ENCODE peak calls at places on chromosomes 1 and 21, in eight cellular contexts. P is heart right ventricle, H is thoracic aorta, W is kidney epithelial cell, F is testis, C is Peyer's patch, Q is heart left ventricle, O is cardiac muscle cell. D is an unnamed sample.

GRCh38 chr1:23788695-23789094 is 2.2 kb upstream of the LYPLA2 start:
- DNase-seq in P (no peak), H (no peak), W (no peak), F (no peak), C (no peak), Q (no peak), O (no peak), D (no peak)

GRCh38 chr1:225578247-225578646 is 74.7 kb downstream of the ENAH start:
- DNase-seq in P (no peak), H (no peak), W (no peak), F (no peak), C (no peak), Q (no peak), O (no peak), D (no peak)

GRCh38 chr1:186930248-186930647 is 101.5 kb downstream of the PLA2G4A start:
- DNase-seq in P (no peak), H (no peak), W (no peak), F (no peak), C (no peak), Q (no peak), O (no peak), D (no peak)

GRCh38 chr1:170267317-170267716 is 121.6 kb downstream of the NTMT2 start:
- DNase-seq in P (no peak), H (no peak), W (no peak), F (no peak), C (no peak), Q (no peak), O (peak), D (no peak)

GRCh38 chr1:108590947-108591346 is 31.0 kb downstream of the EEIG2 start:
- DNase-seq in P (no peak), H (no peak), W (peak), F (no peak), C (no peak), Q (peak), O (peak), D (peak)

GRCh38 chr1:82377201-82377884 is 576.6 kb downstream of the ADGRL2 start:
- DNase-seq in P (no peak), H (no peak), W (peak), F (no peak), C (no peak), Q (no peak), O (no peak), D (peak)

GRCh38 chr1:113813218-113813617 is 942 bp upstream of the RSBN1 start:
- DNase-seq in P (no peak), H (no peak), W (no peak), F (no peak), C (no peak), Q (no peak), O (no peak), D (no peak)

GRCh38 chr1:39540504-39541031 is 36.0 kb downstream of the PABPC4 start:
- DNase-seq in P (peak), H (peak), W (no peak), F (peak), C (no peak), Q (peak), O (peak), D (no peak)

GRCh38 chr21:34878501-34878900 is 170.6 kb downstream of the RUNX1 start:
- DNase-seq in P (no peak), H (no peak), W (no peak), F (no peak), C (no peak), Q (no peak), O (no peak), D (no peak)

GRCh38 chr1:53371121-53371666 is 43.3 kb upstream of the LRP8 start:
- DNase-seq in P (no peak), H (no peak), W (no peak), F (peak), C (peak), Q (no peak), O (no peak), D (no peak)

GRCh38 chr1:42737257-42737656 is 2.8 kb downstream of the CLDN19 start:
- DNase-seq in P (no peak), H (no peak), W (no peak), F (no peak), C (peak), Q (no peak), O (no peak), D (no peak)

GRCh38 chr1:103576065-103576464 is 4.7 kb downstream of the AMY2B start:
- DNase-seq in P (no peak), H (no peak), W (no peak), F (no peak), C (no peak), Q (no peak), O (no peak), D (no peak)

GRCh38 chr1:47325530-47325929 is 8.1 kb upstream of the CMPK1 start:
- DNase-seq in P (no peak), H (no peak), W (peak), F (no peak), C (no peak), Q (no peak), O (no peak), D (no peak)

GRCh38 chr1:177928194-177928593 is 41.7 kb downstream of the SEC16B start:
- DNase-seq in P (no peak), H (no peak), W (no peak), F (no peak), C (no peak), Q (no peak), O (no peak), D (no peak)

GRCh38 chr1:203671047-203671446 is 44.4 kb downstream of the ATP2B4 start:
- DNase-seq in P (no peak), H (no peak), W (no peak), F (no peak), C (no peak), Q (no peak), O (no peak), D (no peak)

GRCh38 chr1:94759188-94759587 is 61.0 kb upstream of the SLC44A3 start:
- DNase-seq in P (no peak), H (no peak), W (no peak), F (no peak), C (no peak), Q (no peak), O (no peak), D (no peak)

GRCh38 chr1:97668945-97669344 is 251.9 kb downstream of the DPYD start:
- DNase-seq in P (no peak), H (no peak), W (no peak), F (no peak), C (no peak), Q (no peak), O (peak), D (peak)

GRCh38 chr1:2354511-2355407 is 36.6 kb downstream of the MORN1 start:
- DNase-seq in P (no peak), H (no peak), W (no peak), F (no peak), C (no peak), Q (no peak), O (no peak), D (no peak)

GRCh38 chr21:29678616-29679015 is 261.2 kb downstream of the GRIK1 start:
- DNase-seq in P (no peak), H (no peak), W (no peak), F (no peak), C (no peak), Q (no peak), O (peak), D (no peak)

GRCh38 chr1:12143631-12144155 is 23.1 kb upstream of the TNFRSF1B start:
- DNase-seq in P (peak), H (peak), W (no peak), F (peak), C (peak), Q (peak), O (peak), D (peak)

GRCh38 chr21:38327984-38328383 is 71.2 kb downstream of the KCNJ15 start:
- DNase-seq in P (no peak), H (no peak), W (no peak), F (no peak), C (no peak), Q (no peak), O (no peak), D (no peak)

GRCh38 chr21:32348604-32349332 is 44.0 kb downstream of the URB1 start:
- DNase-seq in P (no peak), H (no peak), W (no peak), F (no peak), C (no peak), Q (no peak), O (no peak), D (no peak)

GRCh38 chr1:188782220-188782841 is 1695.3 kb downstream of the BRINP3 start:
- DNase-seq in P (no peak), H (no peak), W (peak), F (peak), C (no peak), Q (no peak), O (peak), D (peak)

DNA sequence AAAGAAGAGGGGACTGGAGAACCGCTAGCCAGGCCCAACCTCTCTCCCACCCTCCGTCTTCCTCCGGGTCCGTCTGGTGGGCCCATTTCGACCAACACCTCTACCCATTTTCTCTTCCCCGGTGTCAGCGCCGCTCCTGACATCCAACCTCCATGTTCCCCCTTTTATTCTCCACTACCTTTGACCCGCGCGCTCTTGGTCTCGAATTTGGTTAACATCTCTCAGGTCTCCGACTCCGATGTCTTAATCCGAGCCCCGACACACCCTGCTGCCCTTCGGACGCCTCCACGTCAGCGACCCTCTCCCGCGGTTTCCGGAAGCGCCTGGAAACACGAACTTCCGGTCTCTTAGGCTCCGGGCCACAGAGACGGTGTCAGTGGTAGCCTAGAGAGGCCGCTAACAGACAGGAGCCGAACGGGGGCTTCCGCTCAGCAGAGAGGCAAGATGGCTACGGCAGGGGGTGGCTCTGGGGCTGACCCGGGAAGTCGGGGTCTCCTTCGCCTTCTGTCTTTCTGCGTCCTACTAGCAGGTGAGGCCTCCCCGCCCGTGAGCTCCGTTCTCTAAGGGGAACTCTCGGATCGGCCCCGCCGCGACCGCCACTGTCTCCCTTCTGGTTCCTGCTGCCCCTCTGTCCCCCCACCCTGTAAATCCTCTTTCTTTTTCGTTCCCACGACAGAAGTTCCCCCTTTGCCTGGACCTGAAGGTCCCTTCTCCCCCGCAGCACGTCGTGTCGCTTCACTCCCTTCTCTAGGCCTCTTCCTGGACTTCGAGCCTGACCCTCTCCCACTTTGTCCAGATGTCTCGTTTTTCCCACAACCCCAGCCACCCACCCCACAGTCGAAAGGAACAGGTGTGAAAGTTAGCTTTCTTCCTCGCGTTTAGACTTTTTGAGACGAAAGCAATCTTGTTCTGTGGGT is at the start of the genes COPA and NCSTN:
- DNase-seq in P (peak), H (peak), W (peak), F (peak), C (peak), Q (peak), O (peak), D (peak)
- H3K4me3 ChIP-seq in P (peak), H (peak), W (peak), F (peak), C (peak), Q (peak), O (peak), D (peak)

DNA sequence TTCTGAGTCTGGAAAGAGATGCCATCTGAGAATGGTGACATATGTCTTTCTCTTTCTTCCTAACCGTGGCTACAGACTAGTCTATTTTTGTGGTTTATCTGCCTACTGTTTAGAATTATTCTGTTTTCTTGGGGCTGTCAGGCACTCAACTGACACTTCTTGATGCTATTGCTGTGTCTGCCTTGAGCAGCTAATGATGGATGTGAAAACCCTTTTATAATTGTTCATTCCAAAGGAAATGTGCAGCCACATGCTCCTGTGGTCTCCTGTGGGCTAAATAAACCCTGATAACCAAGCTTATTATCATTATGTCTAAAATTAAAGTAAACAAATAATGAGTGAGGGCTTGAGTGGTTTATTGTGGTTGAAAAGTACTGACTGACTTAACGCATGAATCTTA is 52.7 kb upstream of the CXADR start:
- DNase-seq in P (no peak), H (no peak), W (no peak), F (no peak), C (no peak), Q (no peak), O (no peak), D (no peak)
- TF ChIP-seq CTCF in P (no peak), H (no peak), W (no peak), F (no peak), C (no peak), Q (no peak), O (no peak), D (no peak)

DNA sequence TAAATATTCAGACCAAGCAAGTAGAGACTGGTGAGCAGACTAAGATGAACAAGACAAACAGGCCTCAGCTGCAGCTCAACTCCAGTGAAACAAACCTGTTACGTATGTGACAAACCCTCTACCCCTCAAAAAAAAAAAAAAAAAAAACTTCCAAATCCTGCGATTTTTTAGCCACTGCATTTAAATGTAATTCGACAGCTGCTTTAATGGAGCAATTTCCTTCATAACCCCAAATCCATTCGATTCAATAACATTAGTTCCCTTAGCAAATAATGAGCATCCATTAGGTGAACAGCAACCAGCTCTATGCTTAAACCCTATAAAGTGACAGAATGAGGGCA is 31.1 kb downstream of the SIPA1L2 start:
- DNase-seq in P (no peak), H (no peak), W (no peak), F (no peak), C (no peak), Q (no peak), O (no peak), D (no peak)
- H3K4me3 ChIP-seq in P (no peak), H (no peak), W (no peak), F (no peak), C (no peak), Q (no peak), O (no peak), D (no peak)

DNA sequence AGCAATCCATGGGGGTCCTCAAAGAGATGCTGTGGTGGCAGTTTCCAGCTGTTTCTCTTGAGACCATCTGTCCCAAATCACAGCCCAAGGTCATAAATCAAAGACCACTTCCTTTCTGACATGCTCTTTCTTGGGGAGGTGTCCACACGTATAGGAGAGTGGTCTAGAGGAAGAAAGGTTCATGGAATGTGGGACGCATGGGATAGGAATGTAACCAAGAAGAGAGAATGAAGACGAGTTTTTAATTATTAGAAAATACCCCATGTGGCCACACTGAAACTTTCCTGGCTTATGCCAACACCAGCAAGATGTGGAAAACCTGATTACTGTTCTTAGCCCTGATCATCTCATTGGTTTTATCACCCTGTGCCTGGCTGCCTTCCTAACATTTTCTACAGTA is 124.2 kb upstream of the IFFO2 start:
- DNase-seq in P (no peak), H (no peak), W (no peak), F (no peak), C (no peak), Q (no peak), O (peak), D (no peak)
- TF ChIP-seq CTCF in P (no peak), H (no peak), W (no peak), F (no peak), C (no peak), Q (no peak), O (no peak), D (no peak)

DNA sequence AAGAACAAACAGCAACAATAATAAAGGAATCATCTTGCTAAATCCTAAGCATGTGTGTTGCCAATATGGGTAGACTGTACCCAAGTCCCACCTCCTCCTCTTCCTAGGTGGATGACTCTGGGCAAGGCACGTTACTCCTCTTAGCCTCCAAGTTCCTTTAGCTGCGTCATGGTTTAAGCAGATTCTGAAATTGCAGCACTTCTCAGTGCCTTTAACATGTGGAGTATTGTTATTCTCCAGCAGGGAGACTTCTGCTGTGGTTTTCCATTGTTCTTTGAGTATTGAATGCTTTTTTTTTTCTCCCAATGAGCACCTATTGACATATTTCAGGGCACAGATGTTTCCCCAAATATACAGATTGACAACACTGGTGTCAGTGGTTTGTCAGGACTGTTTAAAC is 15.5 kb downstream of the ARHGEF10L start:
- DNase-seq in P (no peak), H (no peak), W (no peak), F (no peak), C (no peak), Q (no peak), O (no peak), D (no peak)
- H3K4me3 ChIP-seq in P (no peak), H (no peak), W (no peak), F (no peak), C (no peak), Q (no peak), O (no peak), D (no peak)

GRCh38 chr1:17925838-17926237 is 170.7 kb downstream of the ACTL8 start:
- DNase-seq in P (no peak), H (no peak), W (no peak), F (no peak), C (no peak), Q (no peak), O (no peak), D (no peak)

GRCh38 chr1:17920881-17921635 is 165.9 kb downstream of the ACTL8 start:
- DNase-seq in P (no peak), H (no peak), W (no peak), F (no peak), C (no peak), Q (no peak), O (no peak), D (no peak)

GRCh38 chr1:17924578-17924977 is 169.4 kb downstream of the ACTL8 start:
- DNase-seq in P (no peak), H (no peak), W (no peak), F (no peak), C (no peak), Q (no peak), O (no peak), D (no peak)

GRCh38 chr1:17923684-17924083 is 168.6 kb downstream of the ACTL8 start:
- DNase-seq in P (no peak), H (no peak), W (no peak), F (no peak), C (no peak), Q (no peak), O (no peak), D (no peak)

DNA sequence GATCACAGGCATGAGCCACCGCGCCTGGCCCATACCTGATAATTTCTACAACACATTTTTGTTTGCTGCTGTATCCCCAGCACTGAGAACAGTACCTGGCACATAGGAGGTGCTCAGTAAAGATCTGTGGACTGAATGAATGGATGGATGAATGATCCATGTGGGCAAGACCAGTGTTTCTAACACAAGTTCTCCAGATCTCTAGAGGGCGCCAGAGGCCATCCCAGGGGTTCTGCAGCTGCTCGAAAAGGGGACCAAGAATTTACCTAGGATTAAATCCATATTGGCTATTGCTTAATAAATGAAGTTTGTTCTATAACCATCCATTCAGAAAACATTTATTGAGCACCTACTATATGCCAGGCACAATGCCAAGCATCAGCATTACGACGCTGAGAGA is 167.7 kb downstream of the ACTL8 start:
- DNase-seq in P (peak), H (no peak), W (no peak), F (peak), C (no peak), Q (no peak), O (peak), D (no peak)
- TF ChIP-seq CTCF in P (no peak), H (no peak), W (peak), F (peak), C (peak), Q (peak), O (peak), D (peak)

GRCh38 chr1:9922342-9922741 is 12.3 kb upstream of the CTNNBIP1 start:
- DNase-seq in P (no peak), H (no peak), W (no peak), F (no peak), C (no peak), Q (no peak), O (peak), D (no peak)
- H3K4me3 ChIP-seq in P (no peak), H (no peak), W (no peak), F (no peak), C (no peak), Q (no peak), O (no peak), D (no peak)

DNA sequence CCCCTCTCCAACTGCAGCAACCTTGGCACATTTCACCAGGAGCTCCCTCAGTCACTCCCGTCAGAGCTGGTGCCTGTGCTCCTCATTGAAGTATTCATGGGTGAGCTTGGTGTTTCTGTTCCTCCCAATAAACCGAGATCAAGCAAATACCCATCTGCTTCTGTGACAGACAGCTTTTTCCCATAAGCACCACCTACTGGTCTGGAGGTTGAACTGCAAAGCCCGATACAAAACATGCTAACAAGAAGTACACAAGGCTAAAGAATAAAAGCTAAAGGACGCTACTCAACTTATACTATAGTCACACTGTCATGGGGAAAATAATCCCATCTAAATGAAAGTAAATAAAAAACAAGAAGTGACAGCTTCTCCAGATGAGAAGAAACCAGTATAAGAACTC is 111.9 kb upstream of the C21orf91 start:
- DNase-seq in P (no peak), H (no peak), W (no peak), F (no peak), C (no peak), Q (no peak), O (no peak), D (no peak)
- TF ChIP-seq CTCF in P (no peak), H (no peak), W (peak), F (no peak), C (no peak), Q (no peak), O (peak), D (peak)

GRCh38 chr21:44599264-44600029 is 950 bp upstream of the KRTAP10-7 start:
- DNase-seq in P (no peak), H (no peak), W (no peak), F (no peak), C (no peak), Q (no peak), O (no peak), D (no peak)
- H3K4me3 ChIP-seq in P (no peak), H (no peak), W (no peak), F (no peak), C (no peak), Q (no peak), O (no peak), D (no peak)

GRCh38 chr1:193519922-193520321 is 333.5 kb upstream of the B3GALT2 start:
- DNase-seq in P (no peak), H (no peak), W (no peak), F (no peak), C (no peak), Q (no peak), O (no peak), D (no peak)
- TF ChIP-seq CTCF in P (no peak), H (no peak), W (no peak), F (no peak), C (no peak), Q (no peak), O (no peak), D (no peak)

D was measured in astrocyte of the cerebellum.